ENCODE peak calls at places on chromosomes 16 and 17, in ten cellular contexts. M is endothelial cell; B is activated CD8-positive, alpha-beta T cell treated with anti-CD3 and anti-CD28 coated beads for 36 hours; Q is OCI-LY7; E is kidney; K is astrocyte of the cerebellum; F is AG04449; S is uterus; W is lower lobe of right lung; T is heart left ventricle. X is an unnamed sample.

GRCh38 chr17:75827291-75828050 is 16.7 kb downstream of the UNC13D start:
- DNase-seq in B (peak; percentile 81), Q (peak; percentile 71), K (peak; percentile 15), S (peak; percentile 72), E (peak; percentile 85), F (no peak), T (peak; percentile 88), W (no peak), M (peak; percentile 87), X (peak; percentile 79)

GRCh38 chr16:3282103-3282746 is 1.1 kb upstream of the ZNF263 start:
- DNase-seq in E (no peak), M (peak; percentile 60), W (no peak), T (no peak), S (no peak), F (no peak), K (no peak), B (no peak), Q (no peak), X (no peak)

GRCh38 chr16:27639588-27640276 is 89.8 kb downstream of the KATNIP start:
- DNase-seq in F (peak; percentile 10), S (no peak), T (no peak), K (peak; percentile 45), M (peak; percentile 45), E (no peak), W (no peak), B (peak; percentile 55), Q (peak; percentile 53), X (peak; percentile 46)

GRCh38 chr17:38747385-38748328 is 479 bp downstream of the PCGF2 start:
- DNase-seq in Q (peak; percentile 70), M (peak; percentile 55), K (no peak), W (peak; percentile 63), T (peak; percentile 77), F (no peak), S (peak; percentile 55), E (peak; percentile 88), B (peak; percentile 23), X (peak; percentile 78)

GRCh38 chr17:21024024-21024423 is 18.8 kb downstream of the USP22 start:
- DNase-seq in S (no peak), M (no peak), T (no peak), W (no peak), E (no peak), F (no peak), Q (no peak), K (no peak), B (no peak), X (no peak)

GRCh38 chr17:72413077-72414031 is 292.5 kb downstream of the SOX9 start:
- DNase-seq in W (no peak), E (no peak), S (no peak), M (no peak), B (no peak), T (no peak), Q (no peak), K (no peak), F (no peak), X (no peak)

GRCh38 chr16:19850131-19850817 is 34.4 kb downstream of the GPRC5B start:
- DNase-seq in B (no peak), E (no peak), W (no peak), T (no peak), K (no peak), S (no peak), F (no peak), M (no peak), Q (no peak), X (no peak)

GRCh38 chr17:39231587-39232551 is 6.1 kb upstream of the STAC2 start:
- DNase-seq in B (peak; percentile 82), T (peak; percentile 73), K (no peak), Q (peak; percentile 85), S (peak; percentile 51), W (peak; percentile 70), E (peak; percentile 72), M (peak; percentile 70), F (no peak), X (peak; percentile 81)

GRCh38 chr17:57488856-57489255 is 232.5 kb downstream of the MSI2 start:
- DNase-seq in K (no peak), T (no peak), W (no peak), Q (no peak), M (no peak), E (no peak), S (no peak), F (no peak), B (no peak), X (no peak)

GRCh38 chr17:47789611-47790520 is 31.7 kb downstream of the OSBPL7 start:
- DNase-seq in F (no peak), K (no peak), S (no peak), M (peak; percentile 65), Q (no peak), T (peak; percentile 79), B (peak; percentile 70), W (peak; percentile 58), E (peak; percentile 86), X (peak; percentile 70)

GRCh38 chr16:79042886-79043285 is 557.7 kb downstream of the MAF start:
- DNase-seq in K (no peak), F (no peak), B (peak; percentile 38), S (no peak), Q (no peak), W (no peak), M (no peak), E (no peak), T (no peak), X (no peak)

GRCh38 chr17:77253611-77254051 is 112.9 kb downstream of the SEC14L1 start:
- DNase-seq in W (no peak), F (no peak), B (no peak), Q (peak; percentile 28), S (no peak), E (no peak), K (no peak), T (no peak), M (no peak), X (no peak)

GRCh38 chr17:61389670-61390478 is 9.8 kb upstream of the TBX2 start:
- DNase-seq in W (no peak), S (peak; percentile 29), Q (peak; percentile 42), T (peak; percentile 79), K (no peak), M (peak; percentile 84), B (peak; percentile 65), F (no peak), E (peak; percentile 75), X (peak; percentile 83)

GRCh38 chr17:58968662-58969061 is 138.0 kb downstream of the TRIM37 start:
- DNase-seq in F (no peak), K (no peak), S (no peak), W (no peak), Q (no peak), E (no peak), B (no peak), T (no peak), M (no peak), X (no peak)

GRCh38 chr17:48952904-48953303 is 8.3 kb upstream of the SNF8 start:
- DNase-seq in M (no peak), F (no peak), S (no peak), Q (no peak), W (no peak), B (peak; percentile 47), E (no peak), T (no peak), K (no peak), X (no peak)

GRCh38 chr17:48951572-48951971 is 6.9 kb upstream of the SNF8 start:
- DNase-seq in T (no peak), K (no peak), E (no peak), S (no peak), Q (no peak), F (no peak), M (no peak), W (no peak), B (no peak), X (no peak)

DNA sequence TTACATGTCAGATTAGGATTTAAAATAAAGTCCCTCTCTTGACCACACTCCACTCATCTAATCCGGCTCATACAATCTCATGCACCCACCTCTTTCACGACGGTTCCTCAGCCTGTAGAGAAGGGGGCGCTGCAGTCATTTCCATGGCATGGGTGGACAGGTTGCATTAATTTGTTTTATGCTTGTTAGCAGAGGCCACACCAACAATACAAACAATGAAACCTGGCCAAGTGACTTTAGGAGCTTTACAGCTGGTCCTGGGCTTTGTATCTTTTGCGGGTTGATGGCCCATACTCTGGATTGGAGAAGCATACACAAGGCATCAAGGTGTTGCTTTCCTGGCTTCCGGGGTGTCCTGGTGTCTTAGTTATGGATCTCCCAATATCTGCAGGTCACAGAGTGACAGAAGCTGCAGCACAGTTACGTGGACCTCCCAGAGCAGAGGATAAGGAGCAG is 9.7 kb upstream of the SNF8 start:
- DNase-seq in E (no peak), T (no peak), S (no peak), K (no peak), F (no peak), M (peak; percentile 54), Q (peak; percentile 43), B (peak; percentile 38), W (no peak), X (peak; percentile 36)
- TF ChIP-seq CTCF in E (peak; percentile 12), T (no peak), S (no peak), K (peak; percentile 70), F (peak; percentile 72), M (no peak), Q (peak; percentile 73), B (no peak), W (no peak), X (peak; percentile 39)

GRCh38 chr17:62637809-62638208 is 10.3 kb downstream of the MRC2 start:
- DNase-seq in M (no peak), W (no peak), Q (no peak), T (no peak), B (no peak), F (no peak), K (no peak), E (no peak), S (no peak), X (no peak)
- TF ChIP-seq CTCF in M (no peak), W (no peak), Q (no peak), T (no peak), B (no peak), F (no peak), K (no peak), E (no peak), S (no peak), X (no peak)

DNA sequence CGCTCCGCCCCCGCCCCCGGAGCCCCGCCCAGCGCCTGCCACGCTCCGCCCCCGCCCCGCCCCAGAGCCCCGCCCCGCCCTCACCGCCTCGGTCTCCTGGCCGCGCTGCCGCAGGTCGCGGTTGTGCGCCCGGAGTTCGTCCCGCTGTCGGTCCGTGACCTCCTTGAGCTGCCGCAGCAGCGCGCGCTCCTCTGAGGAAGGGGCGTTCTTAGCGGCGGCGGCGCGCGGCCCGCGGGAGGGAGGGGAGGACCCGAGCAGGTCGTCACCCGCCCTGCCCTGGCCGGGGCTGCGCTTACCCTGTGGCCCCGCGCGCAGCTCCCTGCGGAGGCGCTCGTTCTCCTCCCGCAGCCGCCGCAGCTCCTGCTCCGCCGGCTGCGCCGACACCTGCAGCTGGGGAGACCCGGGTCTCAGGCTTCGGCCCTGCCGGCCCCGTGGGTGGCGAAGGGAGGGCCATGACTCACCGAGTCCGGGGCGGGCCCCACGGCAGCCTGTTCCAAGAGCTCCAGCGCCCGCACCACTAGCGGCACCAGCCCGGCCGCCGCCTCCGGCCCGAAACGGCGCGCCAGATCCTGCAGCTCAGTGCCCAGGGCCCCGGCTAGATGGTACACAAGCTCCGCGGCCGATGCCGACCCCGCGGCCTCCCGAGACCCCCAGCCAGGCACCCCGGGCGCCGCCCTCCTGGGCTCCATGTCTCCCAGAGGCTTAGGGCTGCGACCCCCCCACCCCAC is 386 bp downstream of the RILP start:
- DNase-seq in S (peak; percentile 89), F (no peak), Q (peak; percentile 77), B (peak; percentile 88), M (peak; percentile 74), T (peak; percentile 92), W (peak; percentile 90), K (peak; percentile 65), E (peak; percentile 97), X (no peak)
- TF ChIP-seq CTCF in S (no peak), F (no peak), Q (no peak), B (no peak), M (peak; percentile 26), T (no peak), W (no peak), K (no peak), E (no peak), X (no peak)

GRCh38 chr17:16922386-16923096 is 49.4 kb downstream of the TNFRSF13B start:
- DNase-seq in B (peak; percentile 20), W (no peak), M (no peak), S (no peak), T (no peak), E (no peak), F (no peak), Q (peak; percentile 62), K (no peak), X (no peak)
- TF ChIP-seq CTCF in B (no peak), W (no peak), M (no peak), S (no peak), T (no peak), E (no peak), F (no peak), Q (peak; percentile 74), K (no peak), X (no peak)

X was measured in nephron progenitor cell.